ENCODE peak calls at places on chromosome 21, in four cellular contexts. One of them, this sample, is unnamed.
A peak's percentile ranks its signal among the peaks of the same experiment; 100 is the strongest.

GRCh38 chr21:18369115-18369514 is 34.5 kb downstream of the TMPRSS15 start:
- DNase-seq in astrocyte of the spinal cord: peak; percentile 39
- DNase-seq in endothelial cell: peak; percentile 10
- DNase-seq in cardiac fibroblast: peak; percentile 0
- DNase-seq in this sample: no peak

GRCh38 chr21:27582946-27583270 is 616.0 kb upstream of the ADAMTS5 start:
- DNase-seq in astrocyte of the spinal cord: no peak
- DNase-seq in endothelial cell: no peak
- DNase-seq in cardiac fibroblast: no peak
- DNase-seq in this sample: no peak

GRCh38 chr21:33300701-33301631 is 23.8 kb upstream of the IFNAR1 start:
- DNase-seq in endothelial cell: no peak
- DNase-seq in cardiac fibroblast: peak; percentile 36
- DNase-seq in astrocyte of the spinal cord: no peak
- DNase-seq in this sample: no peak

GRCh38 chr21:16330340-16331319 is 600.8 kb downstream of the USP25 start:
- DNase-seq in endothelial cell: peak; percentile 7
- DNase-seq in astrocyte of the spinal cord: peak; percentile 88
- DNase-seq in cardiac fibroblast: peak; percentile 88
- DNase-seq in this sample: no peak

GRCh38 chr21:40622531-40622930 is 224.4 kb downstream of the DSCAM start:
- DNase-seq in endothelial cell: no peak
- DNase-seq in astrocyte of the spinal cord: no peak
- DNase-seq in cardiac fibroblast: no peak
- DNase-seq in this sample: no peak

GRCh38 chr21:14403681-14404318 is 20.9 kb upstream of the HSPA13 start:
- DNase-seq in cardiac fibroblast: peak; percentile 56
- DNase-seq in astrocyte of the spinal cord: peak; percentile 41
- DNase-seq in endothelial cell: no peak
- DNase-seq in this sample: no peak

GRCh38 chr21:17497345-17497744 is 15.5 kb upstream of the CXADR start:
- DNase-seq in endothelial cell: no peak
- DNase-seq in cardiac fibroblast: no peak
- DNase-seq in astrocyte of the spinal cord: no peak
- DNase-seq in this sample: no peak

GRCh38 chr21:33403786-33404571 is 766 bp downstream of the IFNGR2 start:
- DNase-seq in endothelial cell: peak; percentile 60
- DNase-seq in cardiac fibroblast: peak; percentile 62
- DNase-seq in astrocyte of the spinal cord: peak; percentile 59
- DNase-seq in this sample: peak; percentile 38

GRCh38 chr21:40349591-40349990 is 482.4 kb downstream of the PCP4 start:
- DNase-seq in endothelial cell: no peak
- DNase-seq in cardiac fibroblast: no peak
- DNase-seq in astrocyte of the spinal cord: no peak
- DNase-seq in this sample: no peak

GRCh38 chr21:33231526-33231925 is 1.8 kb downstream of the IFNAR2 start:
- DNase-seq in endothelial cell: no peak
- DNase-seq in cardiac fibroblast: no peak
- DNase-seq in astrocyte of the spinal cord: no peak
- DNase-seq in this sample: no peak

GRCh38 chr21:27647921-27648320 is 681.0 kb upstream of the ADAMTS5 start:
- DNase-seq in astrocyte of the spinal cord: peak; percentile 12
- DNase-seq in endothelial cell: no peak
- DNase-seq in cardiac fibroblast: no peak
- DNase-seq in this sample: no peak

GRCh38 chr21:25639922-25640670 is 1.0 kb downstream of the JAM2 start:
- DNase-seq in cardiac fibroblast: no peak
- DNase-seq in endothelial cell: peak; percentile 39
- DNase-seq in astrocyte of the spinal cord: peak; percentile 12
- DNase-seq in this sample: peak; percentile 17

GRCh38 chr21:19941626-19942025 is 1056.6 kb upstream of the NCAM2 start:
- DNase-seq in astrocyte of the spinal cord: no peak
- DNase-seq in cardiac fibroblast: no peak
- DNase-seq in endothelial cell: no peak
- DNase-seq in this sample: no peak

GRCh38 chr21:17513214-17514123 is 626 bp downstream of the CXADR start:
- DNase-seq in cardiac fibroblast: peak; percentile 36
- DNase-seq in endothelial cell: peak; percentile 37
- DNase-seq in astrocyte of the spinal cord: peak; percentile 55
- DNase-seq in this sample: no peak

GRCh38 chr21:24727803-24728425 is 879.4 kb downstream of the MRPL39 start:
- DNase-seq in endothelial cell: no peak
- DNase-seq in cardiac fibroblast: no peak
- DNase-seq in astrocyte of the spinal cord: no peak
- DNase-seq in this sample: no peak

GRCh38 chr21:32956257-32956656 is 69.5 kb upstream of the OLIG2 start:
- DNase-seq in endothelial cell: no peak
- DNase-seq in astrocyte of the spinal cord: no peak
- DNase-seq in cardiac fibroblast: no peak
- DNase-seq in this sample: no peak

GRCh38 chr21:25416669-25417068 is 190.6 kb downstream of the MRPL39 start:
- DNase-seq in astrocyte of the spinal cord: no peak
- DNase-seq in endothelial cell: no peak
- DNase-seq in cardiac fibroblast: no peak
- DNase-seq in this sample: no peak

GRCh38 chr21:39400173-39400572 is 45.4 kb downstream of the LCA5L start:
- DNase-seq in cardiac fibroblast: no peak
- DNase-seq in astrocyte of the spinal cord: no peak
- DNase-seq in endothelial cell: no peak
- DNase-seq in this sample: no peak

GRCh38 chr21:43311303-43311817 is 115.6 kb downstream of the SIK1 start:
- DNase-seq in cardiac fibroblast: no peak
- DNase-seq in astrocyte of the spinal cord: no peak
- DNase-seq in endothelial cell: no peak
- DNase-seq in this sample: no peak

GRCh38 chr21:38089763-38090046 is 167.1 kb upstream of the KCNJ15 start:
- DNase-seq in cardiac fibroblast: no peak
- DNase-seq in endothelial cell: no peak
- DNase-seq in astrocyte of the spinal cord: no peak
- DNase-seq in this sample: no peak

GRCh38 chr21:9839011-9839661 is 682.2 kb upstream of the TPTE start:
- DNase-seq in astrocyte of the spinal cord: no peak
- DNase-seq in cardiac fibroblast: no peak
- DNase-seq in endothelial cell: no peak
- DNase-seq in this sample: no peak

GRCh38 chr21:18144341-18144740 is 100.3 kb upstream of the CHODL start:
- DNase-seq in endothelial cell: no peak
- DNase-seq in astrocyte of the spinal cord: no peak
- DNase-seq in cardiac fibroblast: no peak
- DNase-seq in this sample: no peak

GRCh38 chr21:43338951-43339350 is 88.0 kb downstream of the SIK1 start:
- DNase-seq in astrocyte of the spinal cord: no peak
- DNase-seq in endothelial cell: no peak
- DNase-seq in cardiac fibroblast: no peak
- DNase-seq in this sample: no peak

GRCh38 chr21:33198346-33199135 is 31.2 kb upstream of the IFNAR2 start:
- DNase-seq in astrocyte of the spinal cord: no peak
- DNase-seq in cardiac fibroblast: peak; percentile 55
- DNase-seq in endothelial cell: no peak
- DNase-seq in this sample: no peak

GRCh38 chr21:38534591-38534990 is 36.3 kb upstream of the ERG start:
- DNase-seq in endothelial cell: no peak
- DNase-seq in cardiac fibroblast: no peak
- DNase-seq in astrocyte of the spinal cord: no peak
- DNase-seq in this sample: no peak

GRCh38 chr21:15063821-15064575 is 802 bp downstream of the NRIP1 start:
- DNase-seq in astrocyte of the spinal cord: peak; percentile 38
- DNase-seq in cardiac fibroblast: peak; percentile 48
- DNase-seq in endothelial cell: peak; percentile 59
- DNase-seq in this sample: peak; percentile 17

GRCh38 chr21:34221331-34222030 is 142.3 kb upstream of the KCNE2 start:
- DNase-seq in endothelial cell: no peak
- DNase-seq in astrocyte of the spinal cord: no peak
- DNase-seq in cardiac fibroblast: peak; percentile 7
- DNase-seq in this sample: no peak

GRCh38 chr21:26715116-26715515 is 130.1 kb downstream of the ADAMTS1 start:
- DNase-seq in cardiac fibroblast: no peak
- DNase-seq in astrocyte of the spinal cord: no peak
- DNase-seq in endothelial cell: no peak
- DNase-seq in this sample: no peak

GRCh38 chr21:29938968-29939858 is 583 bp downstream of the GRIK1 start:
- DNase-seq in astrocyte of the spinal cord: peak; percentile 9
- DNase-seq in endothelial cell: peak; percentile 38
- DNase-seq in cardiac fibroblast: no peak
- DNase-seq in this sample: peak; percentile 20

GRCh38 chr21:18603246-18603645 is 199.7 kb upstream of the TMPRSS15 start:
- DNase-seq in cardiac fibroblast: no peak
- DNase-seq in endothelial cell: no peak
- DNase-seq in astrocyte of the spinal cord: no peak
- DNase-seq in this sample: no peak

GRCh38 chr21:25342811-25343210 is 264.5 kb downstream of the MRPL39 start:
- DNase-seq in cardiac fibroblast: peak; percentile 29
- DNase-seq in astrocyte of the spinal cord: no peak
- DNase-seq in endothelial cell: no peak
- DNase-seq in this sample: no peak

GRCh38 chr21:14685568-14685967 is 139.5 kb upstream of the SAMSN1 start:
- DNase-seq in endothelial cell: no peak
- DNase-seq in cardiac fibroblast: no peak
- DNase-seq in astrocyte of the spinal cord: no peak
- DNase-seq in this sample: no peak

GRCh38 chr21:17853393-17854275 is 34.5 kb upstream of the C21orf91 start:
- DNase-seq in endothelial cell: no peak
- DNase-seq in cardiac fibroblast: no peak
- DNase-seq in astrocyte of the spinal cord: no peak
- DNase-seq in this sample: no peak

GRCh38 chr21:33025471-33026298 is at the start of gene OLIG2:
- DNase-seq in astrocyte of the spinal cord: no peak
- DNase-seq in cardiac fibroblast: no peak
- DNase-seq in endothelial cell: peak; percentile 71
- DNase-seq in this sample: peak; percentile 59

GRCh38 chr21:26846036-26846931 is 1.1 kb upstream of the ADAMTS1 start:
- DNase-seq in endothelial cell: peak; percentile 80
- DNase-seq in cardiac fibroblast: peak; percentile 93
- DNase-seq in astrocyte of the spinal cord: peak; percentile 71
- DNase-seq in this sample: peak; percentile 42

GRCh38 chr21:16069713-16070112 is 339.9 kb downstream of the USP25 start:
- DNase-seq in endothelial cell: no peak
- DNase-seq in cardiac fibroblast: no peak
- DNase-seq in astrocyte of the spinal cord: no peak
- DNase-seq in this sample: no peak

GRCh38 chr21:23887709-23888303 is 1719.5 kb downstream of the MRPL39 start:
- DNase-seq in astrocyte of the spinal cord: no peak
- DNase-seq in endothelial cell: no peak
- DNase-seq in cardiac fibroblast: no peak
- DNase-seq in this sample: no peak

GRCh38 chr21:25283720-25284119 is 323.6 kb downstream of the MRPL39 start:
- DNase-seq in cardiac fibroblast: peak; percentile 71
- DNase-seq in endothelial cell: peak; percentile 36
- DNase-seq in astrocyte of the spinal cord: peak; percentile 37
- DNase-seq in this sample: no peak

GRCh38 chr21:27418338-27418737 is 451.4 kb upstream of the ADAMTS5 start:
- DNase-seq in astrocyte of the spinal cord: no peak
- DNase-seq in cardiac fibroblast: no peak
- DNase-seq in endothelial cell: no peak
- DNase-seq in this sample: no peak

GRCh38 chr21:28742527-28742926 is 250.2 kb downstream of the LTN1 start:
- DNase-seq in astrocyte of the spinal cord: peak; percentile 65
- DNase-seq in endothelial cell: no peak
- DNase-seq in cardiac fibroblast: peak; percentile 77
- DNase-seq in this sample: no peak
- TF ChIP-seq CTCF in astrocyte of the spinal cord: no peak
- TF ChIP-seq CTCF in endothelial cell: no peak
- TF ChIP-seq CTCF in cardiac fibroblast: peak; percentile 19
- TF ChIP-seq CTCF in this sample: no peak

GRCh38 chr21:46393451-46393940 is 65.2 kb upstream of the DIP2A start:
- DNase-seq in cardiac fibroblast: no peak
- DNase-seq in endothelial cell: no peak
- DNase-seq in astrocyte of the spinal cord: no peak
- DNase-seq in this sample: no peak

GRCh38 chr21:46392921-46393320 is 65.8 kb upstream of the DIP2A start:
- DNase-seq in astrocyte of the spinal cord: peak; percentile 45
- DNase-seq in endothelial cell: no peak
- DNase-seq in cardiac fibroblast: peak; percentile 70
- DNase-seq in this sample: no peak

GRCh38 chr21:46393941-46394818 is 64.5 kb upstream of the DIP2A start:
- DNase-seq in endothelial cell: no peak
- DNase-seq in astrocyte of the spinal cord: peak; percentile 70
- DNase-seq in cardiac fibroblast: no peak
- DNase-seq in this sample: no peak

GRCh38 chr21:46397211-46397905 is 61.3 kb upstream of the DIP2A start:
- DNase-seq in astrocyte of the spinal cord: no peak
- DNase-seq in cardiac fibroblast: no peak
- DNase-seq in endothelial cell: no peak
- DNase-seq in this sample: no peak

DNA sequence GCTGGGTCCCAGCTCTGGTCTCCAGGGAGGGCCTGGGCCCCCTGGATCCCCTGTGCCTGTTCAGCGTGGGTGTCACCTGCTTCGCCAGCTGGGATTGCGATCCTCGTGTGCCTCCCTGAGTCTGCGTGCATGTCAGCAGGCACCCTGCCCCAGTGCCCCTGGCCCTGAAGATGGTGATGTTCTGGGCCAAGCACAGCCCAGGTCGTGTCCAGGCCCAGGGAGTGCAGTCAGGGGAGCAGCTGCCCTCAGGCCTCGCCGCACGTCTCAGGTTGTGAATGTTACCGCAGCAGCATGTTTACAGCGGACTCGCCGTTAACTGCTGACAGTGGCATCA is 63.9 kb upstream of the DIP2A start:
- DNase-seq in cardiac fibroblast: no peak
- DNase-seq in astrocyte of the spinal cord: no peak
- DNase-seq in endothelial cell: no peak
- DNase-seq in this sample: no peak
- TF ChIP-seq CTCF in cardiac fibroblast: no peak
- TF ChIP-seq CTCF in astrocyte of the spinal cord: no peak
- TF ChIP-seq CTCF in endothelial cell: no peak
- TF ChIP-seq CTCF in this sample: no peak

GRCh38 chr21:41957991-41958766 is 4.4 kb upstream of the C2CD2 start:
- DNase-seq in astrocyte of the spinal cord: peak; percentile 95
- DNase-seq in cardiac fibroblast: peak; percentile 93
- DNase-seq in endothelial cell: no peak
- DNase-seq in this sample: no peak
- TF ChIP-seq CTCF in astrocyte of the spinal cord: peak; percentile 21
- TF ChIP-seq CTCF in cardiac fibroblast: peak; percentile 39
- TF ChIP-seq CTCF in endothelial cell: no peak
- TF ChIP-seq CTCF in this sample: peak; percentile 35

DNA sequence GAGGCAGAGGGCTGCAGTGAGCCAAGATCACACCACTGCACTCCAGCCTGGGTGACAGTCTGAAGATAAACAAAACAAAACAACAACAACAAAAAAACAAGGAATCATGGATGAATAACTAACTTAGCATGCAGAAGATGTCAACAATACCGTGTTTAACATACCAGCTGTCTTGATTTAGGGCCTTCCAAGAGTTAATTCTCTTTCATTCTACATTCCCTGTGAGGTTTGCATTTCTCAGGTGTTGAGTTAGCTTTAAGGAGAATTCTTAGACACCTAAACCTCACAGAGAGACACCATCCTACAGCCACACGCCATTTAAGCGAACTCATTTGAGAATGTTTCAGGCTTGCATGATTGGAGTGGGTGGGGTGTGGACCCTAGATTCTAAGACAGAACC is 363.1 kb upstream of the RUNX1 start:
- DNase-seq in endothelial cell: no peak
- DNase-seq in astrocyte of the spinal cord: no peak
- DNase-seq in cardiac fibroblast: no peak
- DNase-seq in this sample: no peak
- TF ChIP-seq CTCF in endothelial cell: no peak
- TF ChIP-seq CTCF in astrocyte of the spinal cord: no peak
- TF ChIP-seq CTCF in cardiac fibroblast: no peak
- TF ChIP-seq CTCF in this sample: no peak

This sample was measured in progenitor cell of endocrine pancreas.